ENCODE peak calls at places on chromosomes 5 and 9, in eight cellular contexts. One of them, this sample, is unnamed.

GRCh38 chr9:90914868-90915483 is 113.4 kb downstream of the SYK start:
- DNase-seq in GM04504: peak; percentile 33
- DNase-seq in cardiac fibroblast: peak; percentile 76
- DNase-seq in B cell: peak; percentile 86
- DNase-seq in upper lobe of right lung: peak; percentile 83
- DNase-seq in kidney: peak; percentile 88
- DNase-seq in SJCRH30: peak; percentile 61
- DNase-seq in HS-27A: no peak
- DNase-seq in this sample: peak; percentile 54

GRCh38 chr5:107248065-107248695 is 422.6 kb downstream of the EFNA5 start:
- DNase-seq in GM04504: no peak
- DNase-seq in cardiac fibroblast: peak; percentile 73
- DNase-seq in B cell: peak; percentile 11
- DNase-seq in upper lobe of right lung: no peak
- DNase-seq in kidney: no peak
- DNase-seq in SJCRH30: peak; percentile 73
- DNase-seq in HS-27A: no peak
- DNase-seq in this sample: peak; percentile 22

GRCh38 chr5:30894811-30895210 is 298.7 kb upstream of the CDH6 start:
- DNase-seq in GM04504: no peak
- DNase-seq in cardiac fibroblast: peak; percentile 12
- DNase-seq in B cell: no peak
- DNase-seq in upper lobe of right lung: no peak
- DNase-seq in kidney: no peak
- DNase-seq in SJCRH30: no peak
- DNase-seq in HS-27A: no peak
- DNase-seq in this sample: no peak

GRCh38 chr5:173010021-173010420 is 26.4 kb downstream of the ATP6V0E1 start:
- DNase-seq in GM04504: no peak
- DNase-seq in cardiac fibroblast: no peak
- DNase-seq in B cell: no peak
- DNase-seq in upper lobe of right lung: no peak
- DNase-seq in kidney: no peak
- DNase-seq in SJCRH30: no peak
- DNase-seq in HS-27A: no peak
- DNase-seq in this sample: no peak

GRCh38 chr5:144219869-144220268 is 49.2 kb downstream of the KCTD16 start:
- DNase-seq in GM04504: no peak
- DNase-seq in cardiac fibroblast: no peak
- DNase-seq in B cell: no peak
- DNase-seq in upper lobe of right lung: no peak
- DNase-seq in kidney: no peak
- DNase-seq in SJCRH30: no peak
- DNase-seq in HS-27A: no peak
- DNase-seq in this sample: no peak

GRCh38 chr5:65624570-65625555 is at the start of the genes SHLD3 and TRAPPC13:
- DNase-seq in GM04504: peak; percentile 73
- DNase-seq in cardiac fibroblast: peak; percentile 92
- DNase-seq in B cell: peak; percentile 90
- DNase-seq in upper lobe of right lung: peak; percentile 83
- DNase-seq in kidney: peak; percentile 89
- DNase-seq in SJCRH30: peak; percentile 86
- DNase-seq in HS-27A: peak; percentile 65
- DNase-seq in this sample: peak; percentile 93

GRCh38 chr9:3768698-3769458 is 243.1 kb upstream of the RFX3 start:
- DNase-seq in GM04504: peak; percentile 86
- DNase-seq in cardiac fibroblast: peak; percentile 15
- DNase-seq in B cell: no peak
- DNase-seq in upper lobe of right lung: no peak
- DNase-seq in kidney: peak; percentile 87
- DNase-seq in SJCRH30: no peak
- DNase-seq in HS-27A: no peak
- DNase-seq in this sample: no peak

GRCh38 chr9:133090187-133090586 is 28.4 kb downstream of the CEL start:
- DNase-seq in GM04504: no peak
- DNase-seq in cardiac fibroblast: no peak
- DNase-seq in B cell: no peak
- DNase-seq in upper lobe of right lung: no peak
- DNase-seq in kidney: peak; percentile 28
- DNase-seq in SJCRH30: no peak
- DNase-seq in HS-27A: no peak
- DNase-seq in this sample: no peak

GRCh38 chr5:151155777-151156731 is 1.5 kb downstream of the ANXA6 start:
- DNase-seq in GM04504: no peak
- DNase-seq in cardiac fibroblast: peak; percentile 63
- DNase-seq in B cell: peak; percentile 42
- DNase-seq in upper lobe of right lung: no peak
- DNase-seq in kidney: peak; percentile 83
- DNase-seq in SJCRH30: peak; percentile 94
- DNase-seq in HS-27A: no peak
- DNase-seq in this sample: no peak

GRCh38 chr9:135887585-135888050 is 19.7 kb downstream of the CAMSAP1 start:
- DNase-seq in GM04504: no peak
- DNase-seq in cardiac fibroblast: no peak
- DNase-seq in B cell: peak; percentile 64
- DNase-seq in upper lobe of right lung: no peak
- DNase-seq in kidney: no peak
- DNase-seq in SJCRH30: no peak
- DNase-seq in HS-27A: no peak
- DNase-seq in this sample: no peak

GRCh38 chr5:168592014-168592368 is 12.8 kb upstream of the PANK3 start:
- DNase-seq in GM04504: peak; percentile 17
- DNase-seq in cardiac fibroblast: peak; percentile 34
- DNase-seq in B cell: no peak
- DNase-seq in upper lobe of right lung: peak; percentile 65
- DNase-seq in kidney: no peak
- DNase-seq in SJCRH30: no peak
- DNase-seq in HS-27A: no peak
- DNase-seq in this sample: no peak

GRCh38 chr9:69089491-69089890 is 53.9 kb downstream of the FXN start:
- DNase-seq in GM04504: no peak
- DNase-seq in cardiac fibroblast: no peak
- DNase-seq in B cell: no peak
- DNase-seq in upper lobe of right lung: no peak
- DNase-seq in kidney: no peak
- DNase-seq in SJCRH30: no peak
- DNase-seq in HS-27A: no peak
- DNase-seq in this sample: no peak

GRCh38 chr9:124855944-124856773 is 2.9 kb downstream of the WDR38 start:
- DNase-seq in GM04504: no peak
- DNase-seq in cardiac fibroblast: no peak
- DNase-seq in B cell: no peak
- DNase-seq in upper lobe of right lung: no peak
- DNase-seq in kidney: no peak
- DNase-seq in SJCRH30: peak; percentile 68
- DNase-seq in HS-27A: no peak
- DNase-seq in this sample: no peak

GRCh38 chr9:89883401-89884341 is 278.9 kb downstream of the GADD45G start:
- DNase-seq in GM04504: no peak
- DNase-seq in cardiac fibroblast: no peak
- DNase-seq in B cell: no peak
- DNase-seq in upper lobe of right lung: peak; percentile 48
- DNase-seq in kidney: no peak
- DNase-seq in SJCRH30: no peak
- DNase-seq in HS-27A: no peak
- DNase-seq in this sample: no peak

GRCh38 chr5:35963381-35963843 is 25.0 kb upstream of the CAPSL start:
- DNase-seq in GM04504: no peak
- DNase-seq in cardiac fibroblast: peak; percentile 41
- DNase-seq in B cell: no peak
- DNase-seq in upper lobe of right lung: no peak
- DNase-seq in kidney: no peak
- DNase-seq in SJCRH30: peak; percentile 51
- DNase-seq in HS-27A: no peak
- DNase-seq in this sample: no peak

GRCh38 chr5:170627271-170627670 is 123.5 kb downstream of the KCNIP1 start:
- DNase-seq in GM04504: no peak
- DNase-seq in cardiac fibroblast: no peak
- DNase-seq in B cell: no peak
- DNase-seq in upper lobe of right lung: no peak
- DNase-seq in kidney: no peak
- DNase-seq in SJCRH30: no peak
- DNase-seq in HS-27A: no peak
- DNase-seq in this sample: no peak

GRCh38 chr5:140556438-140556837 is 835 bp downstream of the SRA1 start:
- DNase-seq in GM04504: no peak
- DNase-seq in cardiac fibroblast: peak; percentile 55
- DNase-seq in B cell: no peak
- DNase-seq in upper lobe of right lung: no peak
- DNase-seq in kidney: no peak
- DNase-seq in SJCRH30: no peak
- DNase-seq in HS-27A: no peak
- DNase-seq in this sample: no peak

GRCh38 chr9:112487008-112487798 is 576 bp downstream of the KIAA1958 start:
- DNase-seq in GM04504: no peak
- DNase-seq in cardiac fibroblast: peak; percentile 30
- DNase-seq in B cell: peak; percentile 75
- DNase-seq in upper lobe of right lung: peak; percentile 90
- DNase-seq in kidney: peak; percentile 89
- DNase-seq in SJCRH30: peak; percentile 70
- DNase-seq in HS-27A: peak; percentile 35
- DNase-seq in this sample: no peak